ENCODE peak calls at places on chromosomes 6 and 20, in seven cellular contexts. K is H9, E is heart left ventricle, O is cardiac muscle cell, H is dorsolateral prefrontal cortex, G is brain microvascular endothelial cell, P is HepG2. M is an unnamed sample.

GRCh38 chr20:35729836-35730582 is 12.1 kb downstream of the RBM39 start:
- DNase-seq in K (no peak), E (no peak), O (no peak), H (no peak), G (no peak), P (no peak), M (no peak)

GRCh38 chr6:41161380-41161779 is 1.5 kb downstream of the TREM2 start:
- DNase-seq in K (no peak), E (no peak), O (no peak), H (no peak), G (no peak), P (no peak), M (no peak)

GRCh38 chr6:40924832-40925231 is 114.2 kb downstream of the UNC5CL start:
- DNase-seq in K (no peak), E (no peak), O (no peak), H (no peak), G (no peak), P (no peak), M (no peak)

GRCh38 chr6:137218473-137218916 is 690 bp downstream of the IFNGR1 start:
- DNase-seq in K (no peak), E (peak; percentile 27), O (peak; percentile 37), H (no peak), G (peak; percentile 40), P (peak; percentile 36), M (peak; percentile 61)

GRCh38 chr6:42239333-42239732 is 21.7 kb upstream of the MRPS10 start:
- DNase-seq in K (no peak), E (no peak), O (no peak), H (no peak), G (no peak), P (no peak), M (peak; percentile 67)

GRCh38 chr6:37354526-37355384 is 972 bp downstream of the RNF8 start:
- DNase-seq in K (peak; percentile 34), E (peak; percentile 29), O (peak; percentile 36), H (peak; percentile 43), G (no peak), P (no peak), M (peak; percentile 57)

GRCh38 chr20:3661836-3662665 is 1.1 kb downstream of the GFRA4 start:
- DNase-seq in K (no peak), E (no peak), O (no peak), H (no peak), G (no peak), P (no peak), M (no peak)

GRCh38 chr6:40774932-40775331 is 187.8 kb upstream of the LRFN2 start:
- DNase-seq in K (no peak), E (no peak), O (no peak), H (no peak), G (no peak), P (no peak), M (no peak)

GRCh38 chr6:157531169-157531985 is 150.4 kb downstream of the ZDHHC14 start:
- DNase-seq in K (peak; percentile 67), E (no peak), O (no peak), H (no peak), G (no peak), P (peak; percentile 100), M (no peak)

GRCh38 chr6:129667621-129668020 is 42.4 kb downstream of the ARHGAP18 start:
- DNase-seq in K (no peak), E (no peak), O (no peak), H (no peak), G (peak; percentile 73), P (no peak), M (no peak)

GRCh38 chr6:71855406-71855805 is 30.9 kb upstream of the RIMS1 start:
- DNase-seq in K (no peak), E (no peak), O (no peak), H (no peak), G (no peak), P (peak; percentile 0), M (no peak)

GRCh38 chr6:73395875-73396274 is 1.2 kb downstream of the DDX43 start:
- DNase-seq in K (no peak), E (no peak), O (no peak), H (no peak), G (no peak), P (no peak), M (no peak)

GRCh38 chr6:22041797-22042489 is 254.9 kb downstream of the PRL start:
- DNase-seq in K (no peak), E (no peak), O (no peak), H (no peak), G (peak; percentile 38), P (no peak), M (no peak)

DNA sequence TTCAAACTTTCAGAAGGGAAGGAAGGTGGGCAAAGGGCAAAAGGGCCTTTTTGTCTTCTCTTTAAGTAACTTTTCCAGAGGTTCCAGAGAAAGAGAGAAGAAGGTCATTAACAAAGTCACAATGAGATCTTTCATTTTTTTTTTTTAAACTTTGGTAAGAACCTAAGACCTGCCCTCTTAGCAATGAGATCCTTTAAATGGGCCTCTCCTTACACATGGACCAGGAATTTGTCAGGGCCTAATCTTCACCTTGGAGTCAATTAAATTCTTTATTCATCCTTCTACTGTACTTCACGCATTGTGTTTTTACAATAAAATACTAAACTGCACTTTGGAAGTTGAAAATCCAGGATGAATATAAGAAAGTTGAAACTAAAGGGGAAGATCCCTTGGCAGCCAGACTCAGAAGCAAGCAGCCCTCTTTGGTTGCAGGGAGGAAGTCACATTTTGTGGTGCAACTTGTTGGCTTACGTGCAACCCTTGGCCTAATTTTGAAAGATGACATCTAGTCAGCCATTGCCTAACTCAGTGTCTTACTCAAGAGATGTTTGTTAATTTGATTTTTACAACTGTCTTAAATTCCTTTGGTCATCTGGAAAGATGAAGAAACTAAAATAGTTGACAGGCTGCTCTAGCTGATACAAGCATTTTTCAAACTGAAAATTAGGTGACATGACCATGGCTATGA is 11.9 kb upstream of the TMEM170B start:
- DNase-seq in K (no peak), E (peak; percentile 46), O (no peak), H (no peak), G (no peak), P (no peak), M (no peak)
- H3K27ac ChIP-seq in K (no peak overlapping the region), E (no peak overlapping the region), O (no peak overlapping the region), H (no peak overlapping the region), G (no peak overlapping the region), P (no peak overlapping the region), M (no peak overlapping the region)

GRCh38 chr20:19662638-19662995 is 95.4 kb upstream of the RIN2 start:
- DNase-seq in K (no peak), E (no peak), O (no peak), H (no peak), G (no peak), P (no peak), M (no peak)
- TF ChIP-seq CTCF in K (no peak), E (no peak), O (no peak), H (no peak), G (no peak), P (no peak), M (peak; percentile 73)

GRCh38 chr6:88358846-88359245 is 192.7 kb upstream of the CNR1 start:
- DNase-seq in K (no peak), E (no peak), O (no peak), H (no peak), G (no peak), P (no peak), M (no peak)
- H3K27ac ChIP-seq in K (no peak overlapping the region), E (no peak overlapping the region), O (no peak overlapping the region), H (no peak overlapping the region), G (peak overlapping the region; percentile 91), P (no peak overlapping the region), M (no peak overlapping the region)

GRCh38 chr6:31825553-31825952 is 2.0 kb upstream of the HSPA1B start:
- DNase-seq in K (no peak), E (no peak), O (no peak), H (no peak), G (no peak), P (no peak), M (no peak)

GRCh38 chr6:31831350-31832215 is 4.0 kb downstream of the HSPA1B start:
- DNase-seq in K (no peak), E (no peak), O (no peak), H (no peak), G (no peak), P (no peak), M (no peak)

GRCh38 chr6:31827286-31828079 is at the start of gene HSPA1B:
- DNase-seq in K (peak; percentile 100), E (peak; percentile 100), O (peak; percentile 99), H (peak; percentile 96), G (peak; percentile 100), P (peak; percentile 100), M (peak; percentile 100)

GRCh38 chr6:31826793-31827285 is 699 bp upstream of the HSPA1B start:
- DNase-seq in K (peak; percentile 76), E (peak; percentile 92), O (peak; percentile 53), H (peak; percentile 59), G (no peak), P (no peak), M (peak; percentile 81)

DNA sequence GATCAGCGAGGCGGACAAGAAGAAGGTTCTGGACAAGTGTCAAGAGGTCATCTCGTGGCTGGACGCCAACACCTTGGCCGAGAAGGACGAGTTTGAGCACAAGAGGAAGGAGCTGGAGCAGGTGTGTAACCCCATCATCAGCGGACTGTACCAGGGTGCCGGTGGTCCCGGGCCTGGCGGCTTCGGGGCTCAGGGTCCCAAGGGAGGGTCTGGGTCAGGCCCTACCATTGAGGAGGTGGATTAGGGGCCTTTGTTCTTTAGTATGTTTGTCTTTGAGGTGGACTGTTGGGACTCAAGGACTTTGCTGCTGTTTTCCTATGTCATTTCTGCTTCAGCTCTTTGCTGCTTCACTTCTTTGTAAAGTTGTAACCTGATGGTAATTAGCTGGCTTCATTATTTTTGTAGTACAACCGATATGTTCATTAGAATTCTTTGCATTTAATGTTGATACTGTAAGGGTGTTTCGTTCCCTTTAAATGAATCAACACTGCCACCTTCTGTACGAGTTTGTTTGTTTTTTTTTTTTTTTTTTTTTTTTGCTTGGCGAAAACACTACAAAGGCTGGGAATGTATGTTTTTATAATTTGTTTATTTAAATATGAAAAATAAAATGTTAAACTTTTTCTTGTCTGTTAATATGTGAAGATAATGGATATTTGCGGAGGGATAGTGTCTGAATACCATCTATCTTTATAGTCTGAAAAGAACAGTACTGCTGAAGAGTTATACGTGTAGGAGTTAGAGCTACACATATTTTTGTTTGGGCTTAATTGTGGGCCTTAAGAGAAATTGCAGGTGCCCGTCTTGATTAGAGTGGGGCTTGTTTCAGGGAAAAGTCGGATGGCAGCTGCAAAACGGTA is 2.3 kb downstream of the HSPA1B start:
- DNase-seq in K (no peak), E (no peak), O (peak; percentile 41), H (peak; percentile 49), G (no peak), P (no peak), M (no peak)
- TF ChIP-seq CTCF in K (peak; percentile 70), E (peak; percentile 44), O (peak; percentile 34), H (peak; percentile 62), G (no peak), P (peak; percentile 63), M (no peak)

GRCh38 chr20:10349118-10349517 is 84.9 kb downstream of the MKKS start:
- DNase-seq in K (no peak), E (no peak), O (no peak), H (no peak), G (no peak), P (peak; percentile 69), M (no peak)
- H3K27ac ChIP-seq in K (no peak overlapping the region), E (no peak overlapping the region), O (no peak overlapping the region), H (no peak overlapping the region), G (no peak overlapping the region), P (no peak overlapping the region), M (no peak overlapping the region)